ENCODE peak calls at places on chromosomes 11 and 22, in seven cellular contexts. B is amygdala; H is activated CD8-positive, alpha-beta memory T cell treated with anti-CD3 and anti-CD28 coated beads for 1 hour; Q is renal cortical epithelial cell; U is activated CD4-positive, alpha-beta T cell treated with anti-CD3 and anti-CD28 coated beads, Interleukin-2, amount 50 U/mL, for 24 hours; S is stimulated activated CD4-positive, alpha-beta T cell treated with anti-CD3 and anti-CD28 coated beads, Interleukin-1b, Interleukin-23, amount 100 ng/mL, for 1 hour; V is stimulated activated CD8-positive, alpha-beta memory T cell treated with anti-CD3 and anti-CD28 coated beads, Interleukin-15, amount 100 ng/mL, for 1 hour. E is an unnamed sample.

GRCh38 chr22:23894710-23895598 is 771 bp downstream of the MIF start:
- DNase-seq in B (peak), H (peak), Q (peak), U (peak), S (peak), V (peak), E (peak)

GRCh38 chr11:119828819-119829218 is 99.8 kb upstream of the NECTIN1 start:
- DNase-seq in B (no peak), H (no peak), Q (no peak), U (no peak), S (no peak), V (no peak), E (no peak)

GRCh38 chr11:562046-562645 is 1.4 kb downstream of the RASSF7 start:
- DNase-seq in B (no peak), H (no peak), Q (no peak), U (no peak), S (no peak), V (no peak), E (no peak)

GRCh38 chr22:24706732-24707476 is 67.6 kb downstream of the PIWIL3 start:
- DNase-seq in B (no peak), H (no peak), Q (no peak), U (no peak), S (no peak), V (no peak), E (no peak)

GRCh38 chr22:19930537-19931486 is 10.8 kb upstream of the COMT start:
- DNase-seq in B (no peak), H (no peak), Q (no peak), U (no peak), S (no peak), V (no peak), E (no peak)

GRCh38 chr22:21657361-21658118 is 8.3 kb upstream of the PPIL2 start:
- DNase-seq in B (no peak), H (no peak), Q (no peak), U (peak), S (peak), V (peak), E (peak)

GRCh38 chr11:69654001-69654659 is 13.2 kb downstream of the CCND1 start:
- DNase-seq in B (no peak), H (no peak), Q (no peak), U (no peak), S (no peak), V (no peak), E (peak)

GRCh38 chr11:71066311-71066710 is 186.1 kb downstream of the SHANK2 start:
- DNase-seq in B (no peak), H (no peak), Q (no peak), U (no peak), S (no peak), V (no peak), E (no peak)

GRCh38 chr11:71372693-71373657 is 75.2 kb downstream of the DHCR7 start:
- DNase-seq in B (no peak), H (no peak), Q (peak), U (no peak), S (no peak), V (no peak), E (peak)

GRCh38 chr22:26496456-26496855 is 12.8 kb downstream of the SRRD start:
- DNase-seq in B (no peak), H (no peak), Q (no peak), U (no peak), S (no peak), V (no peak), E (no peak)

GRCh38 chr11:57523419-57523818 is 7.1 kb downstream of the TIMM10 start:
- DNase-seq in B (no peak), H (no peak), Q (no peak), U (no peak), S (no peak), V (no peak), E (no peak)

GRCh38 chr11:32034149-32034548 is 56.7 kb upstream of the RCN1 start:
- DNase-seq in B (no peak), H (no peak), Q (peak), U (no peak), S (no peak), V (no peak), E (no peak)

GRCh38 chr11:132410383-132410782 is 1040.0 kb downstream of the NTM start:
- DNase-seq in B (no peak), H (no peak), Q (no peak), U (no peak), S (no peak), V (no peak), E (no peak)

GRCh38 chr11:128692750-128693578 is 908 bp upstream of the FLI1 start:
- DNase-seq in B (no peak), H (no peak), Q (no peak), U (no peak), S (no peak), V (no peak), E (peak)

GRCh38 chr11:110526323-110526722 is 96.6 kb downstream of the FDX1 start:
- DNase-seq in B (no peak), H (no peak), Q (peak), U (no peak), S (no peak), V (no peak), E (no peak)

GRCh38 chr11:105538531-105538930 is 71.3 kb upstream of the GRIA4 start:
- DNase-seq in B (no peak), H (no peak), Q (no peak), U (no peak), S (no peak), V (no peak), E (no peak)

GRCh38 chr11:9180784-9181183 is 84.4 kb downstream of the DENND5A start:
- DNase-seq in B (no peak), H (no peak), Q (peak), U (no peak), S (no peak), V (no peak), E (no peak)

GRCh38 chr11:69888671-69889076 is 69.5 kb upstream of the FGF3 start:
- DNase-seq in B (peak), H (peak), Q (peak), U (peak), S (peak), V (peak), E (peak)

GRCh38 chr11:65310215-65310614 is 4.5 kb upstream of the CDC42EP2 start:
- DNase-seq in B (no peak), H (no peak), Q (no peak), U (no peak), S (no peak), V (no peak), E (no peak)

GRCh38 chr11:61380914-61381313 is 11.5 kb upstream of the TMEM216 start:
- DNase-seq in B (no peak), H (no peak), Q (no peak), U (no peak), S (no peak), V (no peak), E (no peak)

GRCh38 chr11:113114452-113115027 is 153.3 kb downstream of the NCAM1 start:
- DNase-seq in B (peak), H (no peak), Q (peak), U (no peak), S (no peak), V (no peak), E (peak)

GRCh38 chr11:1206391-1207271 is 16.2 kb upstream of the MUC5B start:
- DNase-seq in B (no peak), H (no peak), Q (no peak), U (no peak), S (no peak), V (no peak), E (peak)

GRCh38 chr11:20729597-20730095 is 60.3 kb downstream of the NELL1 start:
- DNase-seq in B (no peak), H (no peak), Q (no peak), U (no peak), S (no peak), V (no peak), E (no peak)

GRCh38 chr11:122743949-122744876 is 88.7 kb downstream of the UBASH3B start:
- DNase-seq in B (no peak), H (peak), Q (no peak), U (peak), S (peak), V (peak), E (no peak)

GRCh38 chr11:65423516-65424199 is 1.1 kb downstream of the NEAT1 start:
- DNase-seq in B (no peak), H (no peak), Q (peak), U (no peak), S (no peak), V (no peak), E (no peak)

GRCh38 chr11:112453601-112454577 is 193.2 kb upstream of the PLET1 start:
- DNase-seq in B (no peak), H (no peak), Q (peak), U (peak), S (peak), V (no peak), E (peak)

GRCh38 chr11:503179-503981 is 3.7 kb downstream of the RNH1 start:
- DNase-seq in B (peak), H (no peak), Q (no peak), U (no peak), S (no peak), V (no peak), E (no peak)

GRCh38 chr11:45017329-45017728 is 66.6 kb upstream of the TP53I11 start:
- DNase-seq in B (no peak), H (no peak), Q (no peak), U (no peak), S (no peak), V (no peak), E (peak)

GRCh38 chr11:13781153-13781552 is 112.7 kb downstream of the FAR1 start:
- DNase-seq in B (no peak), H (no peak), Q (no peak), U (no peak), S (no peak), V (no peak), E (no peak)

GRCh38 chr11:75276696-75277095 is 36.1 kb downstream of the TPBGL start:
- DNase-seq in B (no peak), H (no peak), Q (no peak), U (no peak), S (no peak), V (no peak), E (no peak)

GRCh38 chr11:67732045-67732787 is 57.8 kb upstream of the ALDH3B2 start:
- DNase-seq in B (no peak), H (peak), Q (no peak), U (peak), S (peak), V (peak), E (peak)

GRCh38 chr11:119103793-119104192 is 2.1 kb upstream of the DPAGT1 start:
- DNase-seq in B (no peak), H (no peak), Q (no peak), U (no peak), S (no peak), V (no peak), E (no peak)

GRCh38 chr11:104098555-104098954 is 62.1 kb downstream of the DDI1 start:
- DNase-seq in B (no peak), H (no peak), Q (no peak), U (no peak), S (no peak), V (no peak), E (no peak)

GRCh38 chr11:134398079-134398444 is 14.0 kb downstream of the B3GAT1 start:
- DNase-seq in B (peak), H (no peak), Q (no peak), U (no peak), S (no peak), V (no peak), E (peak)

GRCh38 chr11:114914231-114915005 is 236.1 kb downstream of the NXPE2 start:
- DNase-seq in B (no peak), H (no peak), Q (no peak), U (no peak), S (no peak), V (no peak), E (no peak)

GRCh38 chr22:38246692-38247091 is 26.1 kb downstream of the TMEM184B start:
- DNase-seq in B (peak), H (no peak), Q (no peak), U (no peak), S (no peak), V (no peak), E (no peak)

GRCh38 chr11:1410366-1411291 is 20.9 kb downstream of the BRSK2 start:
- DNase-seq in B (no peak), H (no peak), Q (no peak), U (no peak), S (no peak), V (no peak), E (peak)

GRCh38 chr11:2449548-2450320 is 4.9 kb downstream of the KCNQ1 start:
- DNase-seq in B (no peak), H (no peak), Q (no peak), U (no peak), S (no peak), V (no peak), E (no peak)

E was measured in H7.